ENCODE peak calls at places on chromosome X, in seven cellular contexts. G is lower lobe of right lung; L is neural crest cell; Z is amniotic epithelial cell; X is stimulated activated CD4-positive, alpha-beta T cell treated with anti-CD3 and anti-CD28 coated beads, Interleukin-15, amount 100 ng/mL, for 1 hour; C is activated CD8-positive, alpha-beta memory T cell treated with anti-CD3 and anti-CD28 coated beads for 24 hours; W is T-cell. K is an unnamed sample.

GRCh38 chrX:136750364-136750763 is 30.4 kb downstream of the ARHGEF6 start:
- DNase-seq in G (no peak), L (no peak), Z (peak; percentile 32), X (no peak), C (no peak), W (no peak), K (no peak)

GRCh38 chrX:154013614-154014360 is 5.9 kb downstream of the IRAK1 start:
- DNase-seq in G (peak; percentile 56), L (peak; percentile 47), Z (no peak), X (peak; percentile 38), C (peak; percentile 76), W (peak; percentile 34), K (no peak)

GRCh38 chrX:38260231-38260630 is 39.6 kb upstream of the SRPX start:
- DNase-seq in G (no peak), L (no peak), Z (peak; percentile 29), X (no peak), C (no peak), W (no peak), K (no peak)

GRCh38 chrX:80808160-80808735 is 1.4 kb downstream of the BRWD3 start:
- DNase-seq in G (peak; percentile 79), L (peak; percentile 48), Z (peak; percentile 73), X (peak; percentile 56), C (peak; percentile 87), W (peak; percentile 74), K (no peak)

GRCh38 chrX:9899640-9900075 is 67.5 kb upstream of the CLDN34 start:
- DNase-seq in G (no peak), L (peak; percentile 34), Z (peak; percentile 76), X (no peak), C (peak; percentile 61), W (no peak), K (no peak)

GRCh38 chrX:38103857-38104812 is 97.8 kb downstream of the SYTL5 start:
- DNase-seq in G (no peak), L (no peak), Z (no peak), X (no peak), C (no peak), W (no peak), K (no peak)

GRCh38 chrX:153476628-153477027 is 6.3 kb upstream of the HAUS7 start:
- DNase-seq in G (no peak), L (no peak), Z (no peak), X (no peak), C (no peak), W (no peak), K (no peak)

GRCh38 chrX:151762802-151763201 is 28.3 kb downstream of the CNGA2 start:
- DNase-seq in G (no peak), L (no peak), Z (no peak), X (no peak), C (no peak), W (no peak), K (peak; percentile 67)

GRCh38 chrX:129529685-129530281 is 6.5 kb upstream of the SMARCA1 start:
- DNase-seq in G (no peak), L (no peak), Z (no peak), X (no peak), C (no peak), W (no peak), K (no peak)

GRCh38 chrX:134679226-134679625 is 21.0 kb upstream of the PLAC1 start:
- DNase-seq in G (no peak), L (no peak), Z (no peak), X (no peak), C (no peak), W (no peak), K (no peak)

GRCh38 chrX:41293269-41293668 is 40.7 kb upstream of the DDX3X start:
- DNase-seq in G (no peak), L (no peak), Z (no peak), X (no peak), C (no peak), W (no peak), K (no peak)

GRCh38 chrX:130902446-130902782 is 595 bp downstream of the ENOX2 start:
- DNase-seq in G (no peak), L (no peak), Z (no peak), X (no peak), C (no peak), W (no peak), K (no peak)

GRCh38 chrX:68999351-68999750 is 165.9 kb downstream of the PJA1 start:
- DNase-seq in G (no peak), L (no peak), Z (no peak), X (no peak), C (no peak), W (no peak), K (peak; percentile 44)

GRCh38 chrX:17559728-17560379 is 177.4 kb upstream of the SCML1 start:
- DNase-seq in G (no peak), L (no peak), Z (no peak), X (no peak), C (no peak), W (no peak), K (no peak)

GRCh38 chrX:92270936-92271655 is 491.9 kb downstream of the PCDH11X start:
- DNase-seq in G (no peak), L (no peak), Z (no peak), X (no peak), C (no peak), W (no peak), K (no peak)

GRCh38 chrX:49001521-49002090 is 458 bp downstream of the GRIPAP1 start:
- DNase-seq in G (peak; percentile 43), L (peak; percentile 5), Z (peak; percentile 31), X (peak; percentile 12), C (no peak), W (peak; percentile 63), K (no peak)

GRCh38 chrX:40012800-40013682 is 84.7 kb downstream of the BCOR start:
- DNase-seq in G (peak; percentile 56), L (no peak), Z (peak; percentile 47), X (no peak), C (peak; percentile 80), W (no peak), K (no peak)

GRCh38 chrX:16832301-16832700 is 37.9 kb downstream of the RBBP7 start:
- DNase-seq in G (no peak), L (no peak), Z (peak; percentile 21), X (no peak), C (no peak), W (no peak), K (no peak)

GRCh38 chrX:75132672-75133071 is 23.4 kb downstream of the ABCB7 start:
- DNase-seq in G (no peak), L (no peak), Z (no peak), X (no peak), C (no peak), W (no peak), K (no peak)

GRCh38 chrX:119655125-119655524 is 37.8 kb downstream of the SEPTIN6 start:
- DNase-seq in G (no peak), L (no peak), Z (peak; percentile 97), X (peak; percentile 40), C (peak; percentile 74), W (no peak), K (no peak)

GRCh38 chrX:11341274-11342256 is 48.4 kb downstream of the AMELX start:
- DNase-seq in G (peak; percentile 63), L (no peak), Z (peak; percentile 93), X (no peak), C (no peak), W (peak; percentile 0), K (no peak)